ENCODE peak calls at places on chromosomes 6 and 20, in five cellular contexts. J is upper lobe of right lung, D is right cardiac atrium, H is fibroblast of lung, Z is brain microvascular endothelial cell. Y is an unnamed sample.

GRCh38 chr6:124994648-124995047 is 32.4 kb downstream of the RNF217 start:
- DNase-seq in J (no peak), D (no peak), H (no peak), Z (no peak), Y (no peak)

GRCh38 chr6:167652042-167652700 is 174.5 kb upstream of the AFDN start:
- DNase-seq in J (no peak), D (peak), H (no peak), Z (no peak), Y (no peak)

GRCh38 chr20:34562643-34563042 is 4.1 kb downstream of the MAP1LC3A start:
- DNase-seq in J (no peak), D (peak), H (peak), Z (no peak), Y (no peak)

GRCh38 chr6:122747573-122747972 is 31.9 kb upstream of the FABP7 start:
- DNase-seq in J (no peak), D (no peak), H (no peak), Z (no peak), Y (no peak)

GRCh38 chr6:43739642-43740091 is 30.3 kb upstream of the VEGFA start:
- DNase-seq in J (peak), D (no peak), H (no peak), Z (no peak), Y (no peak)

GRCh38 chr6:144408151-144408550 is 123.0 kb downstream of the UTRN start:
- DNase-seq in J (no peak), D (peak), H (no peak), Z (peak), Y (no peak)

GRCh38 chr6:73746776-73747175 is 50.8 kb downstream of the CD109 start:
- DNase-seq in J (no peak), D (no peak), H (peak), Z (peak), Y (peak)

GRCh38 chr6:158837684-158838625 is 18.8 kb upstream of the EZR start:
- DNase-seq in J (no peak), D (no peak), H (peak), Z (no peak), Y (no peak)

GRCh38 chr20:2558581-2559301 is 22.4 kb downstream of the TMC2 start:
- DNase-seq in J (no peak), D (no peak), H (peak), Z (no peak), Y (no peak)

GRCh38 chr6:101534386-101534785 is 140.9 kb downstream of the GRIK2 start:
- DNase-seq in J (no peak), D (no peak), H (peak), Z (peak), Y (peak)

GRCh38 chr6:101539510-101540245 is 146.2 kb downstream of the GRIK2 start:
- DNase-seq in J (no peak), D (no peak), H (peak), Z (peak), Y (peak)

GRCh38 chr6:101531538-101531937 is 138.0 kb downstream of the GRIK2 start:
- DNase-seq in J (no peak), D (no peak), H (no peak), Z (no peak), Y (no peak)

GRCh38 chr6:101537917-101538316 is 144.4 kb downstream of the GRIK2 start:
- DNase-seq in J (no peak), D (no peak), H (no peak), Z (no peak), Y (no peak)

DNA sequence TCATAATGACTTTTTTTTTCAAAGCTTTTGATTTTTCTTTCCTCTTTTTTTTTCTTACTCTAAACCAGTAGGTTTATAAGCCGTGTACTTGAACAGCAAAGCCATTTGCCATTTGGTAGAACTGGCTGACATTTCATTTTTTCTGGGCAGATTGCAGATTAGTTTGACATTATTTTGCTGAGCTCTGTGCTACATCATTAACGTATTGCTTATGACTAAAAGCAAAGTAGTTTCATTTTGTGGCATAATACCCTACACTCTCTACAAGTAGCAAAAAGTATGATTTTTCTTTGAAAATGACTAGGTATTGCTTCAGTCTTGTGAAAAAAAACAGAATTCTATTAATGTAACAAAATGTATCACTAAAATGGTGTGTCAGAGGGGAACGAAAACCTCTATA is 141.3 kb downstream of the GRIK2 start:
- DNase-seq in J (no peak), D (no peak), H (no peak), Z (no peak), Y (no peak)
- H3K4me3 ChIP-seq in J (no peak), D (no peak), H (peak), Z (no peak), Y (no peak)

GRCh38 chr20:32474717-32474966 is 110.5 kb downstream of the NOL4L start:
- DNase-seq in J (no peak), D (no peak), H (no peak), Z (no peak), Y (no peak)
- H3K4me3 ChIP-seq in J (peak), D (peak), H (peak), Z (peak), Y (peak)

DNA sequence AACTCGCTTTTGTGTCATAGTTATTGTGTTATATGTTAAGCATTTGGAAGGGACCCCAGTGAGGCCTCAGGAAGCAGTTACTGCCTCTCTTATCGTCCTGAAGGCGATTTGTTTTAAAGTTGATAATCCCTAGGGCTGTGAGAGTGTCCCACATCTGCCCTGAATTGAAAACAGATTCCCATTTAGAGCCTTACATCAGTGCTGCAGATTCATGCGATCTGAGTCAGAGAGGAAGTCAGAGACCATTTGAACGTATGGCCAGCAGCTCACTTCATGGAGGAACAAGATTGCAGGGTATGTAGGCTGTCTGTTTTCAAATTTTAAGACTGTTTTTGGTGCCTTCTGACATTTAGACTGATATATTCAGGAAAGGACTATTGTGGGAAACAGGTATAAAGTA is 70.6 kb upstream of the SASH1 start:
- DNase-seq in J (no peak), D (no peak), H (peak), Z (peak), Y (peak)
- H3K4me3 ChIP-seq in J (no peak), D (peak), H (peak), Z (peak), Y (peak)

DNA sequence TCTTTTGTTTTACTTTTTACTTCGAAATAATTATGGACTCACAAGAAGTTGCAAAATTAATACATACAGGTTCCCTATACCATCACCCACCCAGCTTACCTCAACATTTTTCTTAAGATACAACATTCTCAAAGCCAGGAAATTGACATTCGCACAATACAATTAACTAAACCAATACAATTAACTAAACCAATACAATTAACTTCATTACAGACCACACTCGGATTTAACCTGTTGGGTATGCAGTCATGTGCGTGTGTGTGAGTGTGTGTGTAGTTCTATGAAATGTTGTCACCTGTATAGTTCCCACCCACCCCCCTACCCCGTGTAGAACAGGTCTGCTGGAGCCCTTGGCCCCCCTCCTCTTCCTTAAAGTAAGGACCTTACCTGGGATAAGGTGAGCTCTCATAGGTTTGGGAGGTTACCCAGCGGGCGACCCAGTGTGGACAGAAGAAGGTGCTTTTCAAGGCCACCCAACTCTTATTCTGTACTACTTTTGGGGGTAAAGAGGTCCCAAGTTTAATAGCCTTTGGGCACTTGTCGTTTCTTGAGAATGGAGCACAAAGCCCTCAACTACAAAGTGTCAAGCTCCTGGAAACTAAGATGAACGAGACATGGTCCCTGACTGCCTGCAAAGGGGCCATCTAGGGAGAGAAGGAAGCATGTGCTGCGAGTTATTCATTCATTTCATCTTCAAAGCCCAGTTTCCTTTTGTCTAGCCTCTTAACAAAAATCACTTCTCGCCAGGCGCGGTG is 544 bp upstream of the STK38 start:
- DNase-seq in J (no peak), D (no peak), H (no peak), Z (no peak), Y (no peak)
- H3K4me3 ChIP-seq in J (peak), D (peak), H (peak), Z (no peak), Y (peak)

GRCh38 chr6:117666881-117667280 is 8.4 kb upstream of the NUS1 start:
- DNase-seq in J (no peak), D (no peak), H (peak), Z (no peak), Y (peak)
- H3K4me3 ChIP-seq in J (no peak), D (no peak), H (no peak), Z (no peak), Y (no peak)

DNA sequence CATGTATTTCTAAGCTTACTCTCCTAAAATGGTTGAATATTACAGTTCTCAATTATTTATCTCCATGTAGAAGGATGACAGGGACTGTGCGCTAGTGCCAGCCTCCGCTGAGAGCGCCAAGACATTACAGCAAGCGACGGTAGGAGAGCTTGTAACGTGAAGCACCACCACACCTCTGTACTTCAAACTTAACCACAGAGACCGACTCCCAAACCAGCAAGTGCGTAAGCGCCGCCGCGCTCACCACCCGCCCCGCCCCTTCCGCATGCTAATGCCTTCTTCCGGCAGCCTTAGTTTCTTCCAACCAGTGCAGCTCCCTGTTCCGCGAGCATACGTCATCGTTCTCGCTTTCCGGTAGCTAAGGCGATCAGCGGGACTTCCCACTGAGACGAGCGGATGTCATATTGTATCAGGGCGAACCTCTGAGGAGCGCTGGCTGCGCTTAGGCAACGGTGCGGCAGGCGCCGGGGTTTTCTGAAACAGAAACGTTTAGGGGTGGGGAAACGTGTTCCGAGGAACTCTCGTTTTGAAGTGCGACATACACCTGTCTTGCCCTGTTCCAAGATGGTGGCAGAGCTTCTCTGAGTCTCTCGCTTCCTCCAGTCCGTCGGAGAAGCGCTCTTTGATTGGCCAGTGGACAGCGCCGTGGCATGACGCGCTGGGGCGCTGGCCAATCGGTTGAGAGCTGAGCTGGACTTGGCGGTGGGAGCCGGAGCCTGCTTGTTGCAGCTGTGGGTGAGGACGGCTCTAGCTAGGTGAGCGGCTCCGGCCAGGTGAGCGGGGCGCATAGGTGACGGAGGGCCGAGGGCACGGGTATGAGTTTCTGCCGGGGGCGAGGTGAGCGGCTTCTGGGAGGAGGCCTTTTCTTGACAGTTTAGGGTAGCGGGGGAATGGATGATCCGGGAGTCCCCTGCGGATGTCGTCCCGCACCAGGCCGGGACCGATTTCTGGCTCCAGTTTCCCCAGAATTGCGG is at the start of gene SEC23B:
- DNase-seq in J (peak), D (peak), H (peak), Z (peak), Y (peak)
- H3K4me3 ChIP-seq in J (peak), D (peak), H (peak), Z (peak), Y (peak)